ENCODE peak calls at places on chromosomes 6 and 20, in five cellular contexts. N, O, X, B and Z are unnamed samples.

GRCh38 chr6:74289881-74290280 is 593.9 kb downstream of the CD109 start:
- DNase-seq in N (no peak), O (no peak), X (no peak), B (no peak), Z (no peak)

GRCh38 chr6:7468382-7469081 is 72.9 kb upstream of the DSP start:
- DNase-seq in N (no peak), O (peak), X (peak), B (peak), Z (no peak)

GRCh38 chr6:35931120-35931561 is 10.2 kb upstream of the SRPK1 start:
- DNase-seq in N (no peak), O (no peak), X (no peak), B (no peak), Z (no peak)

GRCh38 chr6:152943260-152943897 is 39.5 kb downstream of the FBXO5 start:
- DNase-seq in N (no peak), O (peak), X (no peak), B (no peak), Z (no peak)

GRCh38 chr6:123594776-123595175 is 42.0 kb downstream of the TRDN start:
- DNase-seq in N (no peak), O (no peak), X (no peak), B (no peak), Z (no peak)

GRCh38 chr6:95846652-95847051 is 169.1 kb upstream of the FUT9 start:
- DNase-seq in N (no peak), O (no peak), X (no peak), B (no peak), Z (no peak)

GRCh38 chr6:111950661-111951426 is 77.6 kb upstream of the FYN start:
- DNase-seq in N (no peak), O (no peak), X (peak), B (no peak), Z (no peak)

GRCh38 chr20:34448517-34448916 is 67.7 kb upstream of the DYNLRB1 start:
- DNase-seq in N (no peak), O (no peak), X (no peak), B (no peak), Z (no peak)

GRCh38 chr20:25139061-25139705 is 56.3 kb upstream of the ENTPD6 start:
- DNase-seq in N (no peak), O (no peak), X (no peak), B (no peak), Z (no peak)

GRCh38 chr20:56989516-56989915 is 276.9 kb downstream of the BMP7 start:
- DNase-seq in N (no peak), O (peak), X (peak), B (no peak), Z (no peak)

GRCh38 chr20:19212524-19213502 is at the start of gene SLC24A3:
- DNase-seq in N (no peak), O (peak), X (peak), B (no peak), Z (no peak)

GRCh38 chr6:150878347-150879213 is 13.1 kb downstream of the MTHFD1L start:
- DNase-seq in N (no peak), O (no peak), X (no peak), B (no peak), Z (no peak)

GRCh38 chr6:5506149-5506548 is 244.8 kb downstream of the FARS2 start:
- DNase-seq in N (no peak), O (no peak), X (no peak), B (no peak), Z (no peak)

GRCh38 chr20:40668449-40669228 is 20.4 kb downstream of the MAFB start:
- DNase-seq in N (no peak), O (peak), X (peak), B (no peak), Z (no peak)

GRCh38 chr6:37029249-37029959 is 23.9 kb downstream of the FGD2 start:
- DNase-seq in N (peak), O (peak), X (peak), B (peak), Z (peak)

GRCh38 chr6:163288915-163289314 is 125.6 kb upstream of the QKI start:
- DNase-seq in N (no peak), O (no peak), X (peak), B (no peak), Z (no peak)

GRCh38 chr6:26501482-26501986 is 1.4 kb downstream of the BTN1A1 start:
- DNase-seq in N (peak), O (no peak), X (no peak), B (no peak), Z (peak)

GRCh38 chr6:5498579-5498899 is 237.2 kb downstream of the FARS2 start:
- DNase-seq in N (no peak), O (peak), X (no peak), B (no peak), Z (no peak)